ENCODE peak calls at places on chromosome 21, in six cellular contexts. L is breast epithelium, S is kidney, G is thyroid gland, F is pancreas, Q is astrocyte. T is an unnamed sample.

GRCh38 chr21:45557611-45558043 is 15.4 kb upstream of the SLC19A1 start:
- DNase-seq in S (peak; percentile 61), G (no peak), F (no peak), L (no peak), Q (no peak), T (no peak)

GRCh38 chr21:45583831-45584509 is 41.7 kb upstream of the SLC19A1 start:
- DNase-seq in L (peak; percentile 27), G (no peak), S (no peak), Q (no peak), F (no peak), T (no peak)

GRCh38 chr21:45818276-45818903 is 163.2 kb upstream of the COL6A1 start:
- DNase-seq in G (no peak), S (no peak), L (peak; percentile 24), F (no peak), Q (peak; percentile 77), T (peak; percentile 11)

GRCh38 chr21:44965251-44966022 is 25.6 kb downstream of the SLX9 start:
- DNase-seq in L (no peak), G (no peak), Q (peak; percentile 84), S (peak; percentile 51), F (no peak), T (no peak)

GRCh38 chr21:24509131-24509530 is 1098.2 kb downstream of the MRPL39 start:
- DNase-seq in F (no peak), G (no peak), S (no peak), L (no peak), Q (no peak), T (no peak)

GRCh38 chr21:36901575-36901974 is 64.9 kb downstream of the HLCS start:
- DNase-seq in Q (no peak), S (no peak), G (no peak), L (no peak), F (no peak), T (no peak)

GRCh38 chr21:44880762-44881585 is 7.5 kb upstream of the PTTG1IP start:
- DNase-seq in G (peak; percentile 47), F (no peak), L (no peak), Q (peak; percentile 80), S (no peak), T (no peak)

GRCh38 chr21:46083271-46084040 is 14.5 kb upstream of the COL6A2 start:
- DNase-seq in S (peak; percentile 65), F (no peak), Q (no peak), G (no peak), L (no peak), T (peak; percentile 64)

GRCh38 chr21:20999567-21000169 is 1.5 kb downstream of the NCAM2 start:
- DNase-seq in F (peak; percentile 16), Q (peak; percentile 17), S (no peak), L (no peak), G (peak; percentile 27), T (peak; percentile 58)

GRCh38 chr21:16773206-16773605 is 739.6 kb upstream of the CXADR start:
- DNase-seq in Q (peak; percentile 35), G (no peak), L (no peak), F (no peak), S (no peak), T (no peak)

DNA sequence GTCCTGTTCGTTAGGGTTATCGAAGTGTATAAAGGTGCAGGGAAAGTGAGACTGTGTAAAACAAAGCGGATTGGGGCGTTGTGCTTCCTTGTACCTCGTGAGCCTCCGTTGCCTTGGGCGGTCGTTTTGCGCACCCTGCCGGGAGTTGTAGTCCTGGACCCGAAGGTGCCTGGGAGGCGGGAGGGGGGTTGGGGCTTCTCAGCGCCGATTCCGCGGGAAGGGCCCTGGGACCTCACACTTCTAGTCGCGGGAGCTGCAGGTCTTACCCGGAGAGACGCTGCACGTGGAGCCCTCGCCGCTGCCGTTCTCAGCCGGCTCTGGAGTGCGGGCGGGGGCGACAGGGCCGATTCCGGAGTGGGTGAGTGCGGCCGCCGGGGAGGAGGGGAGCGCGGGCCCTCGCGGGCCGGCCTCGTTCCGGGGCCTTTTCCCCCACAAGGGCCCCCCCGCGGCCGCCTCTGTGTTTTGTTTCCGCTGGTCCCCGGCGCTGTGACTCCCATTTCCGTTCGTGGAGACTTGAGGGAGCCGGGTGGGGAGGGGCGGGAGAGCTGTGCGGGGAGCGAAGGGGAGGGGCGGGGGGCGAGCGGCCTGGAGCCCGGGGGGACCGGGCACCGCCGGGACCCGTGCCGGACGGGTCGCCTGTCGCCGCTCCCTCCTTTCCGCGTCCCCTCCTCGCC is 586 bp downstream of the GABPA start:
- DNase-seq in S (peak; percentile 97), Q (peak; percentile 85), F (peak; percentile 90), L (peak; percentile 90), G (peak; percentile 92), T (peak; percentile 94)
- TF ChIP-seq CTCF in S (no peak), Q (no peak), F (no peak), L (no peak), G (no peak), T (no peak)

GRCh38 chr21:40146201-40146890 is 279.1 kb downstream of the PCP4 start:
- DNase-seq in G (peak; percentile 45), S (no peak), L (no peak), F (no peak), Q (no peak), T (no peak)
- TF ChIP-seq CTCF in G (no peak), S (no peak), L (no peak), F (no peak), Q (no peak), T (peak; percentile 26)

DNA sequence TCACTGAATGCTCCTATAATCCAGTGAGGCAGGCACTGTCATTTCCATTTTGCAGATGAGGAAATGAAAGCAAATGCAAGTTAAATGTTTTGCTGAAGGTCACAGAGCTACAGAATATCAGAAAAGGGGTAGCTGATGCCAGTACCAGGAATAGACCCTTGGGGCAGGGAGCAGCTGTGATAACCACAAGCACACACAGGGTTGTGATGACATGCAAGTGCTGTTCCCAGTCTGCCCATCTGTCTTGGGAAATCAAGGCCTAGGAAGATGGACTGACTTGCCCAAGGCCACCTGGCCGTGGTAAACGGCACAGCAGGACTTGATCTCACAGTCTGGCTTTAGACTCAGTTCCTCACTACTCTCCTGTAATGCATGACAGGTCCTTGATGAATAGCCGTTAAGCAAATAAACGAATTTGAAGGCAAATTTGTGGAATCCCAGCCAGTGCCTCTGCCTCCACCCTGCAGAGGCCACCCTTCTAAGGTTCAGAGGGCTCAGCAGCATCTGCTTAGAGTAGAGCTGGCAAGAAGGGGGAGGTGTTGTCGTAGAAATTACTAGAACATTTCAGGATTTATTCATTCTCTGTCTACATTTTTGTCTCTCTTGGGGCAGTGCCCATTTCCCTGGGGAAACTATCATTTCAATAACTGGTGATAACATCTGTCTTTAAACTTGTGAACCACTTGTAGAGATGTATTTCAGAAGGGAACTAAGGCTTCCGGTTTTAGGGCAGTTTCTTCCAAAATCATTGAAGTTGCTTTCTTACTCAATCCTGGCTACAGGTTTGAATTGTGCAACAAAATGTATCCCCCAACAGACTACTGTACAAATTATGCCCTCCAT is 53.2 kb upstream of the MRPS6 start:
- DNase-seq in G (no peak), F (no peak), L (no peak), S (no peak), Q (peak; percentile 56), T (no peak)
- TF ChIP-seq CTCF in G (no peak), F (no peak), L (no peak), S (no peak), Q (no peak), T (no peak)

GRCh38 chr21:32096411-32096810 is 182.4 kb downstream of the MIS18A start:
- DNase-seq in G (no peak), L (no peak), Q (no peak), S (no peak), F (no peak), T (no peak)
- TF ChIP-seq CTCF in G (no peak), L (no peak), Q (peak; percentile 14), S (no peak), F (no peak), T (peak; percentile 15)

GRCh38 chr21:38504056-38504455 is 5.8 kb upstream of the ERG start:
- DNase-seq in G (no peak), F (no peak), L (no peak), S (no peak), Q (no peak), T (no peak)

GRCh38 chr21:38503588-38503987 is 5.3 kb upstream of the ERG start:
- DNase-seq in F (no peak), G (no peak), S (no peak), L (no peak), Q (peak; percentile 93), T (no peak)

GRCh38 chr21:38507374-38507942 is 9.2 kb upstream of the ERG start:
- DNase-seq in G (no peak), S (no peak), F (no peak), L (no peak), Q (no peak), T (no peak)

GRCh38 chr21:38506606-38507331 is 8.5 kb upstream of the ERG start:
- DNase-seq in Q (no peak), S (no peak), F (no peak), L (no peak), G (no peak), T (no peak)

GRCh38 chr21:38505654-38506523 is 7.6 kb upstream of the ERG start:
- DNase-seq in Q (peak; percentile 62), G (peak; percentile 24), F (peak; percentile 27), S (no peak), L (no peak), T (peak; percentile 78)
- TF ChIP-seq CTCF in Q (peak; percentile 94), G (peak; percentile 25), F (peak; percentile 32), S (peak; percentile 64), L (no peak), T (peak; percentile 87)

GRCh38 chr21:33127154-33127893 is 57.4 kb downstream of the OLIG1 start:
- DNase-seq in L (no peak), F (peak; percentile 62), Q (peak; percentile 25), G (peak; percentile 39), S (no peak), T (peak; percentile 84)

GRCh38 chr21:33135925-33136324 is 66.0 kb downstream of the OLIG1 start:
- DNase-seq in L (no peak), S (no peak), F (no peak), Q (no peak), G (no peak), T (no peak)

GRCh38 chr21:33133912-33134311 is 64.0 kb downstream of the OLIG1 start:
- DNase-seq in Q (no peak), F (no peak), G (no peak), S (no peak), L (no peak), T (no peak)

GRCh38 chr21:33128538-33128937 is 58.6 kb downstream of the OLIG1 start:
- DNase-seq in G (no peak), F (no peak), S (no peak), L (no peak), Q (no peak), T (no peak)

DNA sequence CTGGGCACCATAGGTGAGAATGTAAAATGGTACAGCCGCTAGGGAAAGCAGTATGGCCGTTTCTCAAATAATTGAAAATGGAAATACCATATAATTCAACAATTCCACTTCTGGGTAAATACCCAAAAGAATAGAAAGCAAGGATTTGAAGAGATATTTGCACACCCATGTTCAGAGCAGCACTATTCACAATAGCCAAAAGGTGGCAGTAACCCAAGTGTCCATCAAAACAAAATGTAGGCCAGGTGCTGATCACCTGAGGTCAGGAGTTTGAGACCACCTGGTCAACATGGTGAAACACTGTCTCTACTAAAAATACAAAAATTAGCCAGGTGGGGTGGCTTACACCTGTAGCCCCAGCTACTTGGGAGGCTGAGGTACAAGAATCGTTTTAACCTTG is 62.1 kb downstream of the OLIG1 start:
- DNase-seq in L (no peak), F (no peak), Q (no peak), G (no peak), S (no peak), T (no peak)
- TF ChIP-seq CTCF in L (no peak), F (no peak), Q (no peak), G (no peak), S (no peak), T (peak; percentile 25)

GRCh38 chr21:34105947-34106541 is 32.7 kb downstream of the MRPS6 start:
- DNase-seq in L (no peak), F (no peak), G (no peak), Q (no peak), S (no peak), T (no peak)
- TF ChIP-seq CTCF in L (no peak), F (no peak), G (no peak), Q (no peak), S (no peak), T (no peak)

GRCh38 chr21:27476696-27477095 is 509.8 kb upstream of the ADAMTS5 start:
- DNase-seq in Q (no peak), L (no peak), G (peak; percentile 2), F (no peak), S (no peak), T (peak; percentile 30)
- TF ChIP-seq CTCF in Q (no peak), L (peak; percentile 12), G (no peak), F (no peak), S (peak; percentile 39), T (peak; percentile 58)

T was measured in hepatocyte.